ENCODE peak calls at places on chromosomes 4 and X, in nine cellular contexts. T, Q, P, G, I, W, B, Z and X are unnamed samples.

GRCh38 chr4:159725571-159725970 is 622.7 kb downstream of the RAPGEF2 start:
- DNase-seq in P (no peak), G (no peak), Z (no peak), B (no peak), T (no peak), Q (no peak), W (no peak), I (no peak), X (no peak)

GRCh38 chrX:29044802-29045201 is 457.6 kb downstream of the IL1RAPL1 start:
- DNase-seq in W (no peak), Q (no peak), B (no peak), I (no peak), Z (no peak), G (no peak), T (no peak), P (no peak), X (no peak)

GRCh38 chr4:151753056-151753455 is 7.8 kb downstream of the GATB start:
- DNase-seq in G (no peak), B (no peak), Z (no peak), W (no peak), I (no peak), P (no peak), Q (no peak), T (no peak), X (no peak)

GRCh38 chr4:166972071-166972470 is 262.2 kb downstream of the SPOCK3 start:
- DNase-seq in P (no peak), I (no peak), B (no peak), W (peak), G (no peak), T (no peak), Q (no peak), Z (no peak), X (no peak)

GRCh38 chr4:182916483-182917181 is 554 bp downstream of the DCTD start:
- DNase-seq in I (peak), Q (peak), Z (peak), G (peak), W (peak), B (peak), P (no peak), T (no peak), X (no peak)

GRCh38 chr4:180695851-180696250 is 1547.4 kb upstream of the TENM3 start:
- DNase-seq in Q (no peak), P (no peak), Z (no peak), W (no peak), B (no peak), T (no peak), G (no peak), I (no peak), X (no peak)

GRCh38 chr4:122450847-122451246 is 5.7 kb downstream of the IL2 start:
- DNase-seq in P (peak), Z (no peak), I (peak), G (no peak), B (no peak), W (peak), Q (no peak), T (no peak), X (no peak)

GRCh38 chr4:145619639-145619996 is 433 bp downstream of the MMAA start:
- DNase-seq in B (peak), G (peak), P (peak), T (peak), I (no peak), W (peak), Q (peak), Z (peak), X (no peak)

GRCh38 chrX:14362731-14363130 is 166.6 kb upstream of the GLRA2 start:
- DNase-seq in P (no peak), B (no peak), I (no peak), T (no peak), G (no peak), Q (no peak), W (no peak), Z (no peak), X (no peak)

GRCh38 chr4:39044947-39045734 is 12.9 kb upstream of the TMEM156 start:
- DNase-seq in T (peak), W (peak), Z (no peak), P (no peak), Q (no peak), I (peak), B (peak), G (peak), X (no peak)

GRCh38 chr4:25861951-25862410 is 807 bp downstream of the SEL1L3 start:
- DNase-seq in I (peak), T (no peak), W (peak), Z (peak), P (no peak), Q (peak), B (no peak), G (no peak), X (no peak)

GRCh38 chrX:38898261-38898660 is 97.0 kb downstream of the MID1IP1 start:
- DNase-seq in Z (no peak), W (no peak), P (no peak), I (no peak), B (no peak), G (no peak), Q (no peak), T (no peak), X (no peak)

GRCh38 chr4:116358633-116359222 is 726.6 kb downstream of the TRAM1L1 start:
- DNase-seq in G (no peak), T (peak), W (peak), I (peak), B (peak), P (peak), Z (peak), Q (no peak), X (no peak)

DNA sequence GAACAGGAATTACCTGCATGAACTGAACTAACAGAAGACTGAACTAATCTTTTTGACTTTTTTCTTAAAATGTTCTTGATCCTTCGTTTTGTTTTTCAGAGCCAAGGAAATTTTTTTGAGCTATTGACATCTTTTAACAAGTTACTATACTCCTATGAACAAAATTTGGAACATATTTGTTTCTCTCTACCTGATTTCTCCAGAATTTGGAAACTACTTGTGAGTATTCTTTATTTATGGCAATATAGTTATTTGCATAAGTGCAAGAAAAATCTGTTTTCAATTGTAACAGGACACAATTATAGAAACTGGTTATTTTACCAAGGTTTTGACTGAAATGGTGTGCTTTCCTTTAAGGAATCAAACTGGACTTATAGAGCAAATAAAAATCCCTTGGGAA is 89.5 kb upstream of the HPGD start:
- DNase-seq in G (no peak), Q (no peak), I (no peak), T (no peak), P (no peak), B (no peak), W (no peak), Z (no peak), X (no peak)
- H3K4me3 ChIP-seq in G (no peak), Q (no peak), I (no peak), T (no peak), P (no peak), B (no peak), W (no peak), Z (no peak), X (no peak)

GRCh38 chrX:53354669-53355068 is 67.8 kb downstream of the SMC1A start:
- DNase-seq in B (no peak), Z (no peak), G (no peak), P (no peak), W (peak), Q (no peak), I (no peak), T (no peak), X (no peak)
- TF ChIP-seq EP300 in B (no peak), Z (no peak), G (no peak), P (no peak), W (no peak), Q (no peak), I (no peak), T (no peak), X (no peak)

DNA sequence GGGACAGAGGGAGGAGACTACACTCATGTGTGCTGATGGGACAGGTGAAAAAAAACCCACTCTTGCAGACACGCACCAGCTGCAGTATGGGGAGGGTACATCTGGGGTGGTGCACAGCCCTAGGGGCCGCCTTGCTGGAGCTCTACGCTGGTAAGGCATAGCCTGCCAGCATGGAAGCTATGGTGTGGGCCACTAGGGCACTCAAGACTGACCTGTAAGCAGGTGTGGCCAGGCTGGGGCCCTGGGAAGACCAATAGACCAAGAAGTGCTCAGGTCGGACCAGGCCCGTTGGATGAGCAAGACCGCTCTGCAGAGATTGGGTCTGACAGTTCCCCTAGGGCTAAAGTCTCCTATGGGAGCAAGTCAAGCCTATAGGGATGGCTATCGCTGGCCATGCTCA is 314.8 kb downstream of the FAM47A start:
- DNase-seq in B (no peak), G (no peak), W (no peak), Z (no peak), I (no peak), Q (no peak), P (no peak), T (no peak), X (no peak)
- H3K4me3 ChIP-seq in B (no peak), G (no peak), W (no peak), Z (no peak), I (no peak), Q (no peak), P (no peak), T (no peak), X (no peak)

GRCh38 chr4:105541420-105541819 is 11.0 kb upstream of the ARHGEF38 start:
- DNase-seq in I (no peak), G (no peak), B (no peak), P (no peak), Q (no peak), Z (no peak), T (no peak), W (no peak), X (no peak)

GRCh38 chr4:105542032-105542431 is 10.4 kb upstream of the ARHGEF38 start:
- DNase-seq in B (no peak), T (no peak), W (no peak), G (no peak), Z (no peak), I (no peak), P (no peak), Q (no peak), X (no peak)

GRCh38 chr4:105536601-105537000 is 15.8 kb upstream of the ARHGEF38 start:
- DNase-seq in I (no peak), B (no peak), T (no peak), Q (no peak), Z (no peak), P (no peak), W (no peak), G (no peak), X (no peak)
- TF ChIP-seq EP300 in I (no peak), B (no peak), T (no peak), Q (no peak), Z (no peak), P (no peak), W (no peak), G (no peak), X (no peak)

GRCh38 chr4:137180349-137180748 is 351.9 kb downstream of the PCDH18 start:
- DNase-seq in B (no peak), I (no peak), Z (no peak), Q (no peak), G (no peak), W (peak), T (no peak), P (no peak), X (no peak)
- H3K4me3 ChIP-seq in B (no peak), I (no peak), Z (no peak), Q (no peak), G (no peak), W (no peak), T (no peak), P (no peak), X (no peak)

GRCh38 chr4:102620697-102621497 is 119.7 kb downstream of the NFKB1 start:
- DNase-seq in B (peak), I (no peak), Q (no peak), Z (peak), W (peak), G (no peak), P (peak), T (peak), X (no peak)
- TF ChIP-seq EP300 in B (no peak), I (no peak), Q (no peak), Z (no peak), W (no peak), G (no peak), P (no peak), T (no peak), X (no peak)

GRCh38 chrX:25019707-25020390 is 4.1 kb upstream of the ARX start:
- DNase-seq in I (no peak), P (no peak), G (no peak), B (no peak), Z (no peak), W (no peak), Q (no peak), T (no peak), X (no peak)

GRCh38 chrX:25018682-25019081 is 2.9 kb upstream of the ARX start:
- DNase-seq in I (no peak), T (no peak), B (no peak), W (no peak), Z (no peak), G (no peak), P (no peak), Q (no peak), X (no peak)

GRCh38 chrX:25020391-25021131 is 4.8 kb upstream of the ARX start:
- DNase-seq in I (peak), Z (no peak), W (no peak), G (no peak), Q (peak), B (no peak), T (peak), P (no peak), X (no peak)

GRCh38 chrX:25022499-25023325 is 6.9 kb upstream of the ARX start:
- DNase-seq in W (no peak), I (peak), Q (no peak), T (no peak), P (no peak), Z (no peak), G (no peak), B (no peak), X (no peak)

DNA sequence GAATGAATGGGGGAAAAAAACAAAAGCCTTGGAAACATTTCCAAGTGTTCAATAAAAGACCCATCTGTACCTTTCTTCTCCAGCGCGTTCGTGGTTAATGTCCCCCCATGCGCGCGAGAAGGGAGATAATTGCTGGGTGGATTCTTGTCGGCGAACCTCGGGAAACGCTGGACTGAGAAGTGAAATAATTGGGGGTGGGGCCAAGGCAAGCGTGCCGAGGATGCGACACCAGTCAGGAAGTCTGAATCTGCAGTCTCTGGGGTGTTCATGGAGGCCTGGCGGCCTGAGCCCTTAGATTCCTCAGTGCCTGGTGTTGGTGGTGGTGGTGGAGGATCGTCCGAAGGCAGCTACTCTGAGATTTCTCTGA is 5.3 kb upstream of the ARX start:
- DNase-seq in W (no peak), T (peak), G (no peak), P (no peak), Q (no peak), I (peak), B (no peak), Z (no peak), X (no peak)
- H3K4me3 ChIP-seq in W (peak), T (peak), G (no peak), P (peak), Q (no peak), I (peak), B (peak), Z (no peak), X (peak)

GRCh38 chrX:9912341-9912740 is 54.8 kb upstream of the CLDN34 start:
- DNase-seq in T (peak), I (peak), P (no peak), B (no peak), Z (no peak), Q (no peak), W (no peak), G (no peak), X (no peak)

GRCh38 chrX:9911479-9911878 is 55.7 kb upstream of the CLDN34 start:
- DNase-seq in T (no peak), I (no peak), B (no peak), Q (no peak), W (no peak), P (no peak), Z (no peak), G (no peak), X (no peak)

GRCh38 chrX:9917861-9918260 is 49.3 kb upstream of the CLDN34 start:
- DNase-seq in W (no peak), Q (no peak), G (no peak), T (no peak), P (no peak), B (no peak), Z (no peak), I (no peak), X (no peak)

GRCh38 chrX:9909254-9909653 is 57.9 kb upstream of the CLDN34 start:
- DNase-seq in Q (no peak), I (no peak), G (no peak), W (no peak), B (no peak), T (no peak), P (no peak), Z (no peak), X (no peak)

DNA sequence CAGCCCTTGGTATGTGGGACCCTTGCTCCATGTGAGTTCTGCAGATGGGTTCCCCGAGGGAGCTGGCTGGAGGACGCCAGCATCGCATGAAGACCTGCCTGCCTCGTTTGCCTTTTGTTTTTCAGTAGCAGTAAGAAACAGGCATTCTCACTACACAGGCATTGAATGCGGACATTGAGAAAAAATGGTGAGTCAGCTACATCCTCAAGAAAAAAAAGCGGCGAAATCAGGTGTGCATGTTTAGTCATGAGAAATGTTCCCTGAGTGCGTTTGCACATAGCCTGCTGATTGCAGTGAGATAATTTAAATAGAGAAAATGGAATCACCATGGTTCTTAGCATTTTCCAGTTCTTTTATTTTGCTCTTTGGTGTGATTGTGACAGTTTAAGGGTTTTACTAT is 54.1 kb upstream of the CLDN34 start:
- DNase-seq in G (no peak), B (no peak), Z (no peak), I (no peak), P (no peak), W (no peak), Q (no peak), T (no peak), X (no peak)
- TF ChIP-seq EP300 in G (no peak), B (no peak), Z (no peak), I (no peak), P (no peak), W (no peak), Q (no peak), T (no peak), X (no peak)